ENCODE peak calls at places on chromosomes 7 and 10, in eight cellular contexts. W, A, Y, M, P, G, I and V are unnamed samples.

GRCh38 chr7:45574521-45575500 is 643 bp downstream of the ADCY1 start:
- DNase-seq in W (no peak), A (no peak), Y (peak; percentile 38), M (peak; percentile 54), P (no peak), G (no peak), I (peak; percentile 57), V (peak; percentile 59)

GRCh38 chr7:11831727-11832495 is at the start of gene THSD7A:
- DNase-seq in W (no peak), A (peak; percentile 3), Y (peak; percentile 43), M (peak; percentile 70), P (no peak), G (no peak), I (peak; percentile 66), V (peak; percentile 77)

GRCh38 chr7:42624471-42624870 is 287.4 kb downstream of the C7orf25 start:
- DNase-seq in W (no peak), A (no peak), Y (no peak), M (no peak), P (no peak), G (no peak), I (no peak), V (no peak)

GRCh38 chr10:81569488-81569887 is 305.5 kb upstream of the NRG3 start:
- DNase-seq in W (no peak), A (no peak), Y (no peak), M (no peak), P (no peak), G (no peak), I (no peak), V (no peak)

GRCh38 chr10:32413513-32413912 is 32.4 kb upstream of the CCDC7 start:
- DNase-seq in W (peak; percentile 55), A (no peak), Y (no peak), M (peak; percentile 57), P (no peak), G (peak; percentile 11), I (no peak), V (no peak)

GRCh38 chr7:103996017-103996551 is 6.6 kb upstream of the RELN start:
- DNase-seq in W (no peak), A (no peak), Y (no peak), M (no peak), P (no peak), G (no peak), I (no peak), V (no peak)

GRCh38 chr7:96026606-96027005 is 254.3 kb downstream of the DYNC1I1 start:
- DNase-seq in W (no peak), A (no peak), Y (no peak), M (no peak), P (no peak), G (no peak), I (no peak), V (no peak)

GRCh38 chr7:117127585-117128168 is 174.4 kb downstream of the ST7 start:
- DNase-seq in W (peak; percentile 21), A (peak; percentile 53), Y (no peak), M (peak; percentile 76), P (no peak), G (no peak), I (no peak), V (peak; percentile 78)

GRCh38 chr7:84022686-84023308 is 171.8 kb downstream of the SEMA3A start:
- DNase-seq in W (no peak), A (no peak), Y (no peak), M (no peak), P (no peak), G (no peak), I (no peak), V (no peak)

GRCh38 chr7:15245801-15246200 is 316.0 kb downstream of the AGMO start:
- DNase-seq in W (no peak), A (no peak), Y (no peak), M (no peak), P (no peak), G (no peak), I (no peak), V (no peak)

GRCh38 chr7:158258411-158259130 is 329.1 kb downstream of the PTPRN2 start:
- DNase-seq in W (no peak), A (no peak), Y (no peak), M (no peak), P (no peak), G (no peak), I (no peak), V (no peak)

GRCh38 chr7:3300221-3300650 is 816 bp upstream of the SDK1 start:
- DNase-seq in W (no peak), A (no peak), Y (no peak), M (no peak), P (peak; percentile 70), G (no peak), I (peak; percentile 54), V (no peak)

GRCh38 chr7:43083091-43083490 is 29.4 kb upstream of the HECW1 start:
- DNase-seq in W (no peak), A (no peak), Y (no peak), M (no peak), P (no peak), G (no peak), I (no peak), V (no peak)

GRCh38 chr7:28572321-28573058 is 160.2 kb downstream of the CREB5 start:
- DNase-seq in W (no peak), A (no peak), Y (no peak), M (no peak), P (no peak), G (no peak), I (no peak), V (no peak)

GRCh38 chr7:150388709-150389531 is 9.8 kb downstream of the ZNF775 start:
- DNase-seq in W (no peak), A (no peak), Y (no peak), M (peak; percentile 71), P (no peak), G (no peak), I (peak; percentile 73), V (no peak)

GRCh38 chr10:44039599-44039998 is 345.3 kb downstream of the CXCL12 start:
- DNase-seq in W (no peak), A (no peak), Y (no peak), M (no peak), P (no peak), G (no peak), I (no peak), V (no peak)

GRCh38 chr10:48759113-48759901 is 74.6 kb downstream of the WDFY4 start:
- DNase-seq in W (no peak), A (no peak), Y (no peak), M (no peak), P (no peak), G (no peak), I (no peak), V (no peak)

GRCh38 chr10:49661291-49661856 is 18.1 kb upstream of the C10orf53 start:
- DNase-seq in W (no peak), A (no peak), Y (no peak), M (no peak), P (peak; percentile 77), G (no peak), I (peak; percentile 28), V (no peak)

GRCh38 chr10:122321960-122322359 is 50.9 kb downstream of the BTBD16 start:
- DNase-seq in W (no peak), A (no peak), Y (no peak), M (no peak), P (no peak), G (no peak), I (no peak), V (no peak)

GRCh38 chr7:149422914-149423285 is 38.0 kb downstream of the ZNF777 start:
- DNase-seq in W (no peak), A (peak; percentile 48), Y (peak; percentile 62), M (no peak), P (peak; percentile 88), G (peak; percentile 6), I (peak; percentile 56), V (peak; percentile 12)

GRCh38 chr7:111089822-111090426 is 1.0 kb upstream of the LRRN3 start:
- DNase-seq in W (no peak), A (peak; percentile 59), Y (no peak), M (peak; percentile 68), P (no peak), G (no peak), I (no peak), V (peak; percentile 69)

GRCh38 chr10:102347236-102347828 is 48.2 kb upstream of the NFKB2 start:
- DNase-seq in W (no peak), A (no peak), Y (peak; percentile 32), M (peak; percentile 72), P (no peak), G (no peak), I (peak; percentile 70), V (peak; percentile 83)

GRCh38 chr10:87094373-87095240 is at the start of the genes GLUD1 and SHLD2:
- DNase-seq in W (peak; percentile 52), A (peak; percentile 87), Y (peak; percentile 94), M (peak; percentile 96), P (peak; percentile 97), G (peak; percentile 89), I (peak; percentile 94), V (peak; percentile 95)

GRCh38 chr7:126501617-126502016 is 751.1 kb downstream of the GRM8 start:
- DNase-seq in W (no peak), A (no peak), Y (no peak), M (no peak), P (no peak), G (no peak), I (no peak), V (no peak)

GRCh38 chr7:117737882-117738281 is 135.4 kb downstream of the CTTNBP2 start:
- DNase-seq in W (no peak), A (no peak), Y (no peak), M (no peak), P (no peak), G (no peak), I (no peak), V (no peak)

GRCh38 chr7:92697414-92697813 is 107.2 kb upstream of the FAM133B start:
- DNase-seq in W (no peak), A (no peak), Y (no peak), M (no peak), P (no peak), G (no peak), I (no peak), V (no peak)

GRCh38 chr10:43160067-43160918 is 22.0 kb downstream of the CSGALNACT2 start:
- DNase-seq in W (no peak), A (no peak), Y (no peak), M (peak; percentile 60), P (no peak), G (no peak), I (no peak), V (peak; percentile 3)

GRCh38 chr10:102542800-102543418 is 39.1 kb downstream of the SUFU start:
- DNase-seq in W (peak; percentile 43), A (no peak), Y (no peak), M (no peak), P (no peak), G (no peak), I (no peak), V (no peak)

GRCh38 chr7:33805630-33806233 is 99.6 kb upstream of the BMPER start:
- DNase-seq in W (no peak), A (no peak), Y (no peak), M (peak; percentile 93), P (peak; percentile 83), G (no peak), I (no peak), V (peak; percentile 22)

GRCh38 chr7:94888542-94888941 is 18.9 kb upstream of the PPP1R9A start:
- DNase-seq in W (no peak), A (no peak), Y (no peak), M (peak; percentile 26), P (no peak), G (no peak), I (peak; percentile 34), V (peak; percentile 52)

GRCh38 chr7:94620703-94621118 is 35.2 kb downstream of the SGCE start:
- DNase-seq in W (peak; percentile 53), A (no peak), Y (peak; percentile 27), M (peak; percentile 89), P (no peak), G (peak; percentile 30), I (no peak), V (peak; percentile 90)

GRCh38 chr7:47405921-47406765 is 175.8 kb downstream of the TNS3 start:
- DNase-seq in W (no peak), A (no peak), Y (no peak), M (peak; percentile 54), P (no peak), G (no peak), I (no peak), V (peak; percentile 53)

GRCh38 chr7:139078911-139079310 is 30.6 kb downstream of the ZC3HAV1 start:
- DNase-seq in W (no peak), A (no peak), Y (no peak), M (no peak), P (no peak), G (no peak), I (no peak), V (no peak)

GRCh38 chr10:61974611-61975010 is 73.1 kb downstream of the ARID5B start:
- DNase-seq in W (peak; percentile 38), A (no peak), Y (no peak), M (peak; percentile 80), P (no peak), G (no peak), I (no peak), V (peak; percentile 75)